ENCODE peak calls at places on chromosome 1, in eight cellular contexts. Y is dorsolateral prefrontal cortex; D is small intestine; K is GM19239; L is tibial artery; W is mesenchymal stem cell; E is activated CD8-positive, alpha-beta T cell treated with anti-CD3 and anti-CD28 coated beads, Interleukin-2, amount 10 ng/mL, durations not matched to agents 7 days and 5 days; T is T-helper 2 cell. O is an unnamed sample.

GRCh38 chr1:214500349-214501055 is 50.9 kb downstream of the PTPN14 start:
- DNase-seq in Y (no peak), W (no peak), D (no peak), E (no peak), L (no peak), T (no peak), K (no peak), O (no peak)

GRCh38 chr1:202942431-202942830 is 15.4 kb upstream of the KLHL12 start:
- DNase-seq in Y (no peak), L (no peak), D (peak; percentile 57), T (no peak), W (no peak), E (no peak), K (no peak), O (no peak)

GRCh38 chr1:909861-910310 is 13.8 kb upstream of the SAMD11 start:
- DNase-seq in Y (no peak), W (no peak), K (no peak), D (no peak), L (no peak), E (no peak), T (no peak), O (no peak)

GRCh38 chr1:94919241-94920030 is 7.5 kb downstream of the CNN3 start:
- DNase-seq in L (no peak), D (peak; percentile 33), E (no peak), Y (no peak), T (no peak), W (no peak), K (no peak), O (no peak)

GRCh38 chr1:201298381-201299367 is 15.4 kb downstream of the PKP1 start:
- DNase-seq in D (peak; percentile 95), Y (no peak), E (no peak), T (no peak), W (no peak), L (no peak), K (no peak), O (peak; percentile 61)

GRCh38 chr1:39409055-39409816 is 82.2 kb upstream of the BMP8A start:
- DNase-seq in E (peak; percentile 38), D (peak; percentile 38), T (peak; percentile 12), W (peak; percentile 76), L (peak; percentile 63), K (no peak), Y (no peak), O (peak; percentile 58)

GRCh38 chr1:54564312-54565112 is 16.5 kb downstream of the ACOT11 start:
- DNase-seq in T (no peak), Y (no peak), K (no peak), E (no peak), D (peak; percentile 98), W (no peak), L (no peak), O (peak; percentile 84)

GRCh38 chr1:46363121-46363520 is 22.5 kb downstream of the NSUN4 start:
- DNase-seq in W (no peak), E (no peak), T (no peak), D (no peak), Y (no peak), L (no peak), K (no peak), O (no peak)

GRCh38 chr1:243268284-243268653 is 12.4 kb downstream of the SDCCAG8 start:
- DNase-seq in W (peak; percentile 87), K (no peak), T (no peak), E (no peak), Y (no peak), D (no peak), L (no peak), O (no peak)

GRCh38 chr1:54118704-54119103 is 34.1 kb downstream of the CDCP2 start:
- DNase-seq in K (no peak), D (no peak), W (peak; percentile 68), T (no peak), Y (no peak), E (no peak), L (no peak), O (no peak)

GRCh38 chr1:160144921-160145320 is 6.5 kb upstream of the ATP1A4 start:
- DNase-seq in Y (no peak), K (no peak), W (no peak), D (no peak), T (no peak), E (no peak), L (no peak), O (no peak)

O was measured in hepatocyte.